ENCODE peak calls at places on chromosomes 4 and X, in six cellular contexts. Y, C, G, V, O and Z are unnamed samples.

GRCh38 chr4:42628740-42629139 is 28.2 kb downstream of the ATP8A1 start:
- DNase-seq in G (no peak), O (no peak), V (no peak), C (no peak), Y (no peak), Z (no peak)

GRCh38 chr4:81360722-81361121 is 111.0 kb downstream of the RASGEF1B start:
- DNase-seq in Y (no peak), C (no peak), O (peak), G (no peak), V (no peak), Z (no peak)

GRCh38 chr4:183541081-183542045 is 36.5 kb downstream of the ING2 start:
- DNase-seq in Y (peak), G (no peak), C (no peak), V (peak), O (no peak), Z (no peak)

GRCh38 chrX:13144927-13145659 is 100.7 kb upstream of the FAM9C start:
- DNase-seq in O (no peak), V (no peak), Y (no peak), C (no peak), G (no peak), Z (no peak)

GRCh38 chr4:68463796-68464195 is 16.5 kb downstream of the TMPRSS11E start:
- DNase-seq in O (peak), V (no peak), C (no peak), G (no peak), Y (no peak), Z (no peak)

GRCh38 chrX:23332888-23333821 is 1.5 kb upstream of the PTCHD1 start:
- DNase-seq in C (no peak), G (no peak), V (peak), Y (no peak), O (no peak), Z (peak)

GRCh38 chr4:168200685-168201084 is 108.3 kb downstream of the ANXA10 start:
- DNase-seq in C (no peak), V (no peak), O (peak), G (no peak), Y (peak), Z (no peak)

GRCh38 chrX:13360146-13360545 is 40.3 kb upstream of the ATXN3L start:
- DNase-seq in G (no peak), V (no peak), C (no peak), Y (no peak), O (no peak), Z (no peak)

GRCh38 chr4:113952452-113953029 is 26.9 kb downstream of the ARSJ start:
- DNase-seq in G (no peak), V (peak), C (peak), O (peak), Y (peak), Z (peak)

GRCh38 chrX:37350034-37350365 is 836 bp downstream of the PRRG1 start:
- DNase-seq in V (no peak), Y (no peak), G (no peak), O (peak), C (no peak), Z (no peak)

GRCh38 chr4:127844605-127845116 is 36.0 kb upstream of the PLK4 start:
- DNase-seq in C (no peak), V (no peak), Y (no peak), O (no peak), G (no peak), Z (no peak)

GRCh38 chr4:94577136-94577535 is 125.4 kb downstream of the PDLIM5 start:
- DNase-seq in O (no peak), V (peak), C (no peak), G (no peak), Y (peak), Z (no peak)

GRCh38 chr4:91984466-91984865 is 319.3 kb upstream of the GRID2 start:
- DNase-seq in C (no peak), Y (no peak), V (no peak), O (no peak), G (no peak), Z (no peak)

GRCh38 chrX:107025538-107025937 is 25.5 kb upstream of the MORC4 start:
- DNase-seq in O (peak), G (no peak), V (peak), C (no peak), Y (peak), Z (peak)

GRCh38 chrX:40402771-40403533 is 177.8 kb upstream of the ATP6AP2 start:
- DNase-seq in G (no peak), O (peak), C (no peak), V (no peak), Y (peak), Z (no peak)

GRCh38 chr4:176274441-176274840 is 5.4 kb upstream of the ASB5 start:
- DNase-seq in V (no peak), O (peak), Y (no peak), G (peak), C (no peak), Z (no peak)

GRCh38 chrX:30220646-30221045 is 5.3 kb downstream of the MAGEB2 start:
- DNase-seq in V (no peak), Y (no peak), C (no peak), G (no peak), O (no peak), Z (no peak)

GRCh38 chr4:137621056-137621455 is 88.8 kb upstream of the PCDH18 start:
- DNase-seq in G (no peak), O (no peak), Y (no peak), V (no peak), C (no peak), Z (no peak)

GRCh38 chrX:149830192-149830873 is 48.6 kb downstream of the MAGEA9 start:
- DNase-seq in V (peak), G (no peak), Y (peak), O (peak), C (peak), Z (no peak)

GRCh38 chr4:75823812-75824211 is 78.4 kb downstream of the PPEF2 start:
- DNase-seq in Y (no peak), G (no peak), C (no peak), V (no peak), O (no peak), Z (no peak)

GRCh38 chr4:184028571-184028996 is 123.5 kb downstream of the STOX2 start:
- DNase-seq in C (peak), V (no peak), Y (no peak), G (no peak), O (no peak), Z (no peak)

GRCh38 chr4:107891299-107891698 is 40.0 kb upstream of the CYP2U1 start:
- DNase-seq in Y (no peak), O (no peak), V (no peak), G (no peak), C (no peak), Z (no peak)

GRCh38 chr4:169383724-169384123 is 113.0 kb upstream of the SH3RF1 start:
- DNase-seq in O (peak), V (no peak), G (no peak), C (no peak), Y (peak), Z (no peak)

GRCh38 chr4:23269583-23269982 is 576.8 kb downstream of the GBA3 start:
- DNase-seq in C (no peak), V (no peak), O (no peak), Y (no peak), G (no peak), Z (no peak)

GRCh38 chrX:57083143-57083542 is 38.2 kb downstream of the SPIN2B start:
- DNase-seq in Y (no peak), O (no peak), C (no peak), G (no peak), V (no peak), Z (no peak)

GRCh38 chr4:164012396-164013027 is 518.0 kb downstream of the TMA16 start:
- DNase-seq in Y (peak), V (peak), G (no peak), O (peak), C (peak), Z (peak)

GRCh38 chr4:47705326-47705981 is 132.4 kb downstream of the CORIN start:
- DNase-seq in C (no peak), Y (peak), V (peak), G (no peak), O (no peak), Z (peak)
- TF ChIP-seq CTCF in C (peak), Y (peak), V (peak), G (no peak), O (no peak), Z (peak)

DNA sequence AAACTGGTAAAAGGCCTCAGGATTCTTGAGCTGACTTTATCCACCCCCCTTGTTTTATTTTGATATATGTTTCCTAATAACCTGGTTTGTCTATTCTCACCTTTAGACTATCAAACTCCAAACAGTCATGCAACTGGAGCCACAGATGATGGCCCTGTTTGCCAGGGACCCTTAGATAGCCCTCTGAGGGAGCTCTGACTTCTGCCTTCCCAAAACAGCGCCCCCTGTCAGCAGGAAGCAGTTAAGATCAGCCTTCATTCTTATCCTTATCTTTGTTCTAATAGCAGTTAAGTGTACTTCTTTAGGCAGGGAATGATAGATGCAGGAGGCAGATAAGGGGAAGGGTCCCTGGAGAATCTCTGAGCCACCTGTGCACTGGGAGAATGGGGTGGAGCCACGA is 27.5 kb upstream of the CXCL13 start:
- DNase-seq in O (no peak), Y (no peak), G (no peak), C (no peak), V (no peak), Z (no peak)
- TF ChIP-seq CTCF in O (peak), Y (peak), G (no peak), C (peak), V (peak), Z (no peak)

GRCh38 chr4:124202106-124202505 is 510.4 kb downstream of the ANKRD50 start:
- DNase-seq in O (no peak), Y (peak), C (no peak), V (no peak), G (no peak), Z (no peak)
- TF ChIP-seq CTCF in O (no peak), Y (peak), C (no peak), V (peak), G (no peak), Z (no peak)

GRCh38 chrX:155270969-155271368 is 6.7 kb upstream of the RAB39B start:
- DNase-seq in Y (no peak), C (no peak), V (no peak), O (no peak), G (no peak), Z (no peak)
- TF ChIP-seq CTCF in Y (no peak), C (no peak), V (no peak), O (no peak), G (no peak), Z (no peak)

GRCh38 chr4:84582302-84582987 is 482 bp upstream of the CDS1 start:
- DNase-seq in C (peak), G (peak), O (peak), V (peak), Y (peak), Z (peak)

GRCh38 chr4:84582988-84583870 is at the start of gene CDS1:
- DNase-seq in O (peak), G (no peak), Y (no peak), C (no peak), V (peak), Z (no peak)

GRCh38 chr4:84585276-84585675 is 2.3 kb downstream of the CDS1 start:
- DNase-seq in Y (no peak), G (no peak), O (no peak), C (no peak), V (no peak), Z (no peak)

GRCh38 chr4:84579410-84579791 is 3.5 kb upstream of the CDS1 start:
- DNase-seq in V (peak), G (no peak), O (no peak), C (no peak), Y (peak), Z (no peak)

GRCh38 chr4:84583871-84584373 is 995 bp downstream of the CDS1 start:
- DNase-seq in G (no peak), O (no peak), V (peak), C (peak), Y (peak), Z (peak)
- TF ChIP-seq CTCF in G (no peak), O (no peak), V (no peak), C (no peak), Y (no peak), Z (no peak)

DNA sequence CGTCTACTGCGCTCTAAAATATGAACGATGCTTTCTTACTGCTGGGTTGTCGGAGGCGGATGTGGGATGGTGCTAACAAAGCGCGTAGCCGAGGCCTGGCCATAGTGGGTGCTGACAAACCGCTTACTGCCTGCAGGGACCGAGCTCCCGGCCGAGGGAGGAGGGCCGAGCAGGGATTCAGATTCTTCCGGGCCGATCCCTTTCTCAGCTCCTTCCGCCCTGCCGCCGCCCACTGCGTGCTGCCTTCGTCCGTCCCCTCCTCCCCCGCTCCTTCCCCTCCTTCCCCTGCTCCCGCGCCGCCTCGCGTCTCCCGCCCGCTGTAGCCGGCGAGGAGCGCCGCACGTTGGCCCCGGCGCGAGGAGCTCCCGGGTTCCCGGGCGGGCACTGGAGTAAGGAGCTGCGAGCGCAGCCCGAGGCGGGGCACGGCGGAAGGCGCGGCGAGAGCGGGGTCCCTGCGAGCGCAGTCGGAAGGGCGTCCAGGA is at the start of gene STK32B:
- DNase-seq in Y (peak), G (peak), O (peak), V (peak), C (peak), Z (peak)
- TF ChIP-seq CTCF in Y (no peak), G (no peak), O (no peak), V (no peak), C (no peak), Z (no peak)